ENCODE peak calls at places on chromosomes 7 and 10, in six cellular contexts. H is RWPE1; L is activated CD4-positive, alpha-beta T cell treated with anti-CD3 and anti-CD28 coated beads, Interleukin-2, amount 50 U/mL, for 4 hours; I is cardiac muscle cell; F is Ammon's horn; J is NCI-H345. K is an unnamed sample.

GRCh38 chr7:115476666-115477065 is 553.9 kb downstream of the TFEC start:
- DNase-seq in H (no peak), L (no peak), I (peak; percentile 21), F (no peak), J (no peak), K (no peak)

GRCh38 chr7:142319970-142320369 is 62.1 kb upstream of the PRSS58 start:
- DNase-seq in H (no peak), L (peak; percentile 34), I (no peak), F (no peak), J (peak; percentile 12), K (peak; percentile 19)

GRCh38 chr7:133434246-133434865 is 181.5 kb downstream of the EXOC4 start:
- DNase-seq in H (peak; percentile 13), L (no peak), I (no peak), F (peak; percentile 40), J (no peak), K (peak; percentile 24)

GRCh38 chr10:63819753-63820347 is 298.6 kb downstream of the REEP3 start:
- DNase-seq in H (peak; percentile 37), L (no peak), I (peak; percentile 80), F (peak; percentile 79), J (peak; percentile 1), K (peak; percentile 71)

GRCh38 chr7:151951672-151952338 is 4.4 kb upstream of the GALNTL5 start:
- DNase-seq in H (no peak), L (no peak), I (no peak), F (no peak), J (no peak), K (no peak)

GRCh38 chr7:70477051-70478010 is 654.6 kb upstream of the GALNT17 start:
- DNase-seq in H (peak; percentile 62), L (no peak), I (peak; percentile 38), F (no peak), J (no peak), K (peak; percentile 61)

GRCh38 chr7:8177109-8177933 is 84.6 kb downstream of the ICA1 start:
- DNase-seq in H (no peak), L (no peak), I (no peak), F (no peak), J (no peak), K (no peak)

GRCh38 chr10:49115796-49116508 is 630 bp upstream of the VSTM4 start:
- DNase-seq in H (no peak), L (no peak), I (no peak), F (no peak), J (no peak), K (no peak)

GRCh38 chr7:95596183-95597135 is at the start of gene PDK4:
- DNase-seq in H (peak; percentile 17), L (no peak), I (peak; percentile 69), F (peak; percentile 97), J (no peak), K (peak; percentile 22)

GRCh38 chr7:74429153-74429747 is 24.5 kb upstream of the GTF2IRD1 start:
- DNase-seq in H (no peak), L (no peak), I (no peak), F (no peak), J (no peak), K (no peak)

GRCh38 chr7:1289681-1290261 is 57.1 kb downstream of the UNCX start:
- DNase-seq in H (no peak), L (no peak), I (peak; percentile 76), F (no peak), J (no peak), K (no peak)

GRCh38 chr7:30985756-30986155 is 22.0 kb downstream of the GHRHR start:
- DNase-seq in H (no peak), L (no peak), I (no peak), F (no peak), J (no peak), K (no peak)

GRCh38 chr7:101957733-101958525 is 140.5 kb downstream of the CUX1 start:
- DNase-seq in H (no peak), L (no peak), I (no peak), F (no peak), J (no peak), K (no peak)

GRCh38 chr10:128062837-128063563 is 63.2 kb downstream of the MKI67 start:
- DNase-seq in H (no peak), L (peak; percentile 34), I (no peak), F (peak; percentile 59), J (no peak), K (no peak)

GRCh38 chr7:24717694-24718320 is 39.5 kb downstream of the GSDME start:
- DNase-seq in H (no peak), L (no peak), I (no peak), F (peak; percentile 1), J (no peak), K (no peak)

GRCh38 chr10:329361-330099 is 194.3 kb downstream of the ZMYND11 start:
- DNase-seq in H (peak; percentile 86), L (peak; percentile 9), I (peak; percentile 11), F (peak; percentile 92), J (peak; percentile 32), K (peak; percentile 93)

GRCh38 chr10:117175901-117176534 is 21.3 kb upstream of the KCNK18 start:
- DNase-seq in H (peak; percentile 75), L (peak; percentile 75), I (peak; percentile 75), F (peak; percentile 88), J (peak; percentile 58), K (peak; percentile 71)

GRCh38 chr10:133260895-133261725 is 15.6 kb downstream of the ADAM8 start:
- DNase-seq in H (peak; percentile 63), L (peak; percentile 48), I (peak; percentile 49), F (peak; percentile 43), J (peak; percentile 29), K (no peak)